ENCODE peak calls at places on chromosomes 16 and 17, in six cellular contexts. V, M, Q, L, S and O are unnamed samples.

GRCh38 chr16:80720759-80721470 is 83.5 kb downstream of the CDYL2 start:
- DNase-seq in V (no peak), M (no peak), Q (no peak), L (no peak), S (peak), O (no peak)

GRCh38 chr16:35559911-35560636 is 2100.7 kb downstream of the TP53TG3F start:
- DNase-seq in V (no peak), M (no peak), Q (no peak), L (no peak), S (no peak), O (no peak)

GRCh38 chr16:66521951-66522771 is 27.8 kb downstream of the TK2 start:
- DNase-seq in V (no peak), M (no peak), Q (no peak), L (no peak), S (peak), O (no peak)

GRCh38 chr16:88442435-88442810 is 10.7 kb upstream of the ZFPM1 start:
- DNase-seq in V (no peak), M (no peak), Q (no peak), L (no peak), S (no peak), O (no peak)

GRCh38 chr16:69318911-69319289 is 7.8 kb downstream of the VPS4A start:
- DNase-seq in V (no peak), M (no peak), Q (no peak), L (no peak), S (no peak), O (no peak)

GRCh38 chr16:9279661-9280060 is 188.2 kb downstream of the HAPSTR1 start:
- DNase-seq in V (no peak), M (no peak), Q (no peak), L (no peak), S (no peak), O (no peak)

GRCh38 chr16:23155445-23156049 is 6.3 kb upstream of the USP31 start:
- DNase-seq in V (no peak), M (no peak), Q (peak), L (no peak), S (no peak), O (no peak)

GRCh38 chr17:8140413-8141029 is 11.7 kb downstream of the PER1 start:
- DNase-seq in V (peak), M (no peak), Q (no peak), L (no peak), S (no peak), O (no peak)

GRCh38 chr17:80751070-80751459 is 206.4 kb downstream of the RPTOR start:
- DNase-seq in V (no peak), M (no peak), Q (no peak), L (no peak), S (no peak), O (peak)

GRCh38 chr17:80151333-80151732 is 4.4 kb upstream of the EIF4A3 start:
- DNase-seq in V (no peak), M (no peak), Q (no peak), L (no peak), S (peak), O (no peak)

GRCh38 chr16:61813339-61813738 is 222.9 kb downstream of the CDH8 start:
- DNase-seq in V (no peak), M (no peak), Q (peak), L (no peak), S (no peak), O (no peak)

GRCh38 chr17:44559288-44560249 is 2.3 kb downstream of the FZD2 start:
- DNase-seq in V (no peak), M (no peak), Q (no peak), L (no peak), S (peak), O (no peak)

GRCh38 chr17:40485851-40486512 is 15.4 kb downstream of the TNS4 start:
- DNase-seq in V (peak), M (peak), Q (no peak), L (peak), S (peak), O (no peak)

GRCh38 chr16:86929149-86929871 is 351.0 kb downstream of the FOXL1 start:
- DNase-seq in V (no peak), M (no peak), Q (no peak), L (no peak), S (peak), O (no peak)

GRCh38 chr17:42568341-42569111 is 1.6 kb downstream of the MLX start:
- DNase-seq in V (no peak), M (no peak), Q (no peak), L (no peak), S (no peak), O (no peak)

GRCh38 chr16:69072640-69072974 is 32.8 kb upstream of the HAS3 start:
- DNase-seq in V (no peak), M (no peak), Q (no peak), L (no peak), S (no peak), O (no peak)

GRCh38 chr17:16419074-16419928 is 3.9 kb downstream of the TRPV2 start:
- DNase-seq in V (no peak), M (no peak), Q (no peak), L (no peak), S (peak), O (no peak)

GRCh38 chr16:66127459-66128362 is 238.8 kb upstream of the CDH5 start:
- DNase-seq in V (no peak), M (peak), Q (peak), L (no peak), S (peak), O (peak)

DNA sequence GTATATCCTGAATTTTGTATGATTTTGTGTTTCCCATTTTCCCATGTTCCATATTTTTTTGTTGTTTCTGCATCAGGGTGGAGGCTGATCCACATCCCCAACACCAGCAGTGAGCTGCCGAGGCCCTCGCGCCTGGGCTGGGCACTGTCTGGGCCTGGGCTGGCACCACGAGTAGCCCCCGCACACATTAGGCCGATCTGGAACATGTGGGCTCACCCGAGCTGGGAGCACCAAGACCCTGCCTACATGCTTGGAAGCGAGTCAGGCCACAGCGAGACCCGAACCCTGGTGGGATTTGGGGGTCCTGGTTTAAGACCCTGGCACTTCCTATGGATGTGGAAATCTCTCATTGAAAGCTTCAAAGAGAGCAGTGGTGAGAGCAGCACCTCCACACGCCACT is 8.5 kb downstream of the KCTD5 start:
- DNase-seq in V (no peak), M (no peak), Q (no peak), L (no peak), S (no peak), O (no peak)
- TF ChIP-seq CTCF in V (no peak), M (no peak), Q (no peak), L (no peak), S (no peak), O (no peak)

DNA sequence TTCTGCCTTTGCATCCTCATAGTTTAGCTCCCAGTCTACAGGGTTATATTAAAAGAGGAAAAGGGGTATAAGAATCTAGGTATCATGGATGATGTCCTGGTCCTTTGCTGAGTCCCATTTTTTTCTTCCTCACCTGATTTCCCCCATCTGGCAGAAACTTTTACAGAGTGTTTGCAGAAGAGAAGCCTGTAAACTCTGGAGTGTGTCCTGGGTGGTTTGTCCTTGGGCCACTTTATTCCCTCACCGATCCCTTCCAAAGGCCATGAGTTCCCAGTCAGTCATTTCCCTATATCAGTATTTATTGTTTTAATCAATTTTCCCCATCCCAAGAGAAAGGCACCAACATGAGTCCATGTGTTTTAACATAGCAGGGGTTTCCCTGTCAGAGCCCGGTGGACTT is 638.2 kb downstream of the WWOX start:
- DNase-seq in V (no peak), M (no peak), Q (no peak), L (no peak), S (no peak), O (no peak)
- H3K27ac ChIP-seq in V (no peak), M (no peak), Q (no peak), L (no peak), S (no peak), O (no peak)

GRCh38 chr17:1649844-1650409 is at the start of gene RILP:
- DNase-seq in V (peak), M (peak), Q (peak), L (peak), S (peak), O (no peak)

GRCh38 chr17:1649116-1649843 is 386 bp downstream of the RILP start:
- DNase-seq in V (peak), M (peak), Q (no peak), L (peak), S (peak), O (peak)

GRCh38 chr17:1646199-1646875 is 805 bp upstream of the SCARF1 start:
- DNase-seq in V (no peak), M (no peak), Q (no peak), L (no peak), S (no peak), O (no peak)

GRCh38 chr17:1648582-1649115 is 1.0 kb downstream of the RILP start:
- DNase-seq in V (peak), M (peak), Q (peak), L (peak), S (peak), O (peak)

GRCh38 chr17:1647802-1648581 is 1.7 kb downstream of the RILP start:
- DNase-seq in V (no peak), M (peak), Q (peak), L (peak), S (no peak), O (no peak)
- TF ChIP-seq CTCF in V (no peak), M (no peak), Q (peak), L (no peak), S (peak), O (no peak)

GRCh38 chr17:28819582-28819981 is 23.0 kb downstream of the FAM222B start:
- DNase-seq in V (no peak), M (no peak), Q (no peak), L (no peak), S (no peak), O (no peak)
- H3K27ac ChIP-seq in V (no peak), M (no peak), Q (no peak), L (no peak), S (no peak), O (no peak)

GRCh38 chr17:61002316-61002736 is 324.7 kb downstream of the BCAS3 start:
- DNase-seq in V (no peak), M (no peak), Q (no peak), L (no peak), S (peak), O (no peak)

GRCh38 chr17:61005358-61005757 is 327.7 kb downstream of the BCAS3 start:
- DNase-seq in V (no peak), M (no peak), Q (no peak), L (no peak), S (no peak), O (no peak)

DNA sequence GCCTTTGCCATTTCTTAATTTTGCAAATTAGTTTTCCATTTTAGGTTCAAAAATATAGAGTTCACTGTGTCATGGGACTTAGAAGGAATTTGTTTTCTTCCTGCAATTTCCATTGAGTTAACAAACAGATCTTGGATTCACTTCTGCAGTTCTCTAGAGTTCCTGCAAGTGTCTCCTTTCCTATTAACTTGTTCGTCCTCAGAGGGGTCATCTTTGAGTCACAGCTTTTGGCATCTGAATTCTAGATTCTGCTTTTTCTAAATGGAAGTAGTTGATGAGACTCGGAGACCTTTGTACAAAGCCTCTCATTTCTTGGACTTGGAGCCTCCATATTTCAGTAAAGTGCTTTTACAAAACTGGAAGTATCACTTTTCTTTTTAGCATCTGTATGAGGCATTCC is 323.3 kb downstream of the BCAS3 start:
- DNase-seq in V (no peak), M (no peak), Q (no peak), L (no peak), S (peak), O (no peak)
- TF ChIP-seq CTCF in V (no peak), M (no peak), Q (peak), L (no peak), S (peak), O (no peak)

DNA sequence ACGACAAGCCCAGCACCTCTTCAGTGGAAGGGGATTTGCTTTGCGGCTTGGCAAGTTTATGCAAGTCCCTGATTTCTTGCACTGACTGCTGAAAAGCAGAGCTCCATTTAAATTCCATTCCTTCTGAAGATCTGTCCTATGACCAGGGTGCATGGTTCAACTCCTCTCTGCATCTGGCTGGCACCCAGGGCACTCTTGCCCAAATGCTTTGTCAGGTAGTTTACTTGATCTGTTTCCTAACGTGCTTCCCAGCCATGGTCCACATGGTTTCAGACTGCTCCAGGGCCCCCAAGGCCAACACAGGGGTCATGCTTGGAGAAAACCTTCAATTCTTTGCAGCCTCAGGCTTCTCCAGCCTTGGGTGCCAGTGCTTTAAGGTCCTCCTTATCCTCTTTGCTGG is 11.2 kb upstream of the HP start:
- DNase-seq in V (no peak), M (no peak), Q (no peak), L (no peak), S (no peak), O (no peak)
- H3K27ac ChIP-seq in V (no peak), M (no peak), Q (no peak), L (no peak), S (no peak), O (no peak)

DNA sequence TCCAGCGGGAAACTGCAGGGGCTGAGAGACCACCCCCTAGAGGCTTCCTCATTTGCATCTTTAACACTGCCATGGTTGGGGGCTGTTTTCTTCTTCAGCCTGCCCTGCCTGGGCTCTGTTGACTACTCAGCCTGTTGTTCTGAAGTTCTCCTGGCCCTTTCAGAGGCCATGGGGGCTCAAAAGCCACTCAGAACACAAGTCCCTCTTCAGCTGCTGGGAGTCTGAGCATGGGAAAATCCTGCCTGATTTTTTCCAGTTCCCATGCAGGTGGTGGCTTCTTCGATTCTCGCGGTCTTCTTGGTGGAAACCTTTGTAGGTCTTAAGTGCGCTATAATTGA is 36.3 kb downstream of the PLCG2 start:
- DNase-seq in V (no peak), M (no peak), Q (no peak), L (no peak), S (no peak), O (no peak)
- TF ChIP-seq CTCF in V (no peak), M (no peak), Q (peak), L (no peak), S (no peak), O (no peak)

GRCh38 chr17:82752371-82753200 is 721 bp downstream of the TBCD start:
- DNase-seq in V (peak), M (no peak), Q (no peak), L (no peak), S (peak), O (no peak)
- H3K27ac ChIP-seq in V (peak), M (peak), Q (no peak), L (peak), S (peak), O (peak)